ENCODE peak calls at places on chromosomes 1 and 21, in ten cellular contexts. E is neural progenitor cell, H is psoas muscle, W is esophagus squamous epithelium, Q is Peyer's patch, T is stomach, P is GM10248, V is HCT116, G is ovary, B is lower leg skin. F is an unnamed sample.

GRCh38 chr1:63713627-63714481 is 60.0 kb upstream of the ROR1 start:
- DNase-seq in G (no peak), Q (no peak), W (no peak), H (no peak), T (no peak), B (no peak), V (peak; percentile 57), P (no peak), E (peak; percentile 23), F (no peak)

GRCh38 chr21:43343095-43343991 is 83.6 kb downstream of the SIK1 start:
- DNase-seq in E (no peak), H (no peak), G (no peak), V (no peak), T (peak; percentile 96), P (no peak), W (no peak), Q (peak; percentile 83), B (no peak), F (peak; percentile 94)

GRCh38 chr1:119637719-119638118 is 10.3 kb downstream of the ZNF697 start:
- DNase-seq in B (no peak), W (no peak), V (no peak), P (no peak), Q (no peak), E (no peak), G (no peak), T (no peak), H (no peak), F (no peak)

GRCh38 chr1:26697441-26697977 is 1.7 kb downstream of the ARID1A start:
- DNase-seq in H (no peak), P (no peak), G (peak; percentile 16), T (no peak), Q (no peak), E (no peak), V (no peak), B (no peak), W (no peak), F (no peak)

GRCh38 chr1:38117444-38117887 is 70.9 kb upstream of the POU3F1 start:
- DNase-seq in Q (peak; percentile 33), H (no peak), T (no peak), W (no peak), B (peak; percentile 74), V (no peak), G (no peak), E (no peak), P (no peak), F (no peak)

GRCh38 chr1:207811920-207812720 is 60.3 kb downstream of the CD46 start:
- DNase-seq in B (peak; percentile 59), P (no peak), T (peak; percentile 82), V (no peak), H (peak; percentile 94), Q (peak; percentile 57), E (peak; percentile 32), G (peak; percentile 60), W (no peak), F (peak; percentile 84)

GRCh38 chr1:36968730-36969129 is 65.6 kb downstream of the GRIK3 start:
- DNase-seq in V (no peak), P (no peak), Q (no peak), E (no peak), T (no peak), G (no peak), H (no peak), B (no peak), W (no peak), F (no peak)

GRCh38 chr1:161840363-161840762 is 74.2 kb downstream of the ATF6 start:
- DNase-seq in B (no peak), T (no peak), W (no peak), P (no peak), E (no peak), Q (no peak), V (no peak), G (no peak), H (no peak), F (no peak)

GRCh38 chr1:9909222-9910046 is 635 bp downstream of the CTNNBIP1 start:
- DNase-seq in B (no peak), T (peak; percentile 34), G (peak; percentile 31), Q (peak; percentile 55), P (no peak), W (peak; percentile 25), H (peak; percentile 70), E (peak; percentile 30), V (no peak), F (no peak)

GRCh38 chr21:28971171-28971570 is 21.5 kb downstream of the LTN1 start:
- DNase-seq in W (no peak), H (no peak), Q (no peak), T (no peak), E (peak; percentile 84), V (no peak), P (no peak), B (no peak), G (no peak), F (no peak)

GRCh38 chr21:28975401-28975800 is 17.3 kb downstream of the LTN1 start:
- DNase-seq in E (no peak), T (no peak), V (no peak), G (no peak), H (no peak), W (no peak), P (no peak), Q (no peak), B (no peak), F (no peak)

GRCh38 chr21:28974531-28975227 is 18.0 kb downstream of the LTN1 start:
- DNase-seq in B (no peak), Q (no peak), W (no peak), G (no peak), P (no peak), E (no peak), H (no peak), T (no peak), V (no peak), F (no peak)

GRCh38 chr21:28972398-28972797 is 20.3 kb downstream of the LTN1 start:
- DNase-seq in T (no peak), V (no peak), P (no peak), H (no peak), E (no peak), Q (no peak), W (no peak), G (no peak), B (no peak), F (no peak)
- TF ChIP-seq CTCF in T (no peak), V (no peak), P (no peak), H (no peak), E (no peak), Q (no peak), W (no peak), G (no peak), B (no peak), F (no peak)

GRCh38 chr1:89815611-89816010 is 5.2 kb upstream of the LRRC8D start:
- DNase-seq in E (no peak), P (no peak), W (no peak), Q (no peak), B (no peak), V (no peak), G (no peak), H (no peak), T (no peak), F (no peak)

GRCh38 chr1:89815040-89815439 is 5.8 kb upstream of the LRRC8D start:
- DNase-seq in Q (no peak), G (no peak), H (no peak), T (no peak), V (no peak), W (no peak), E (no peak), P (no peak), B (no peak), F (no peak)

GRCh38 chr1:89810302-89810701 is 10.5 kb upstream of the LRRC8D start:
- DNase-seq in B (no peak), G (no peak), P (no peak), H (no peak), W (no peak), T (no peak), E (no peak), Q (no peak), V (no peak), F (no peak)

GRCh38 chr1:89810880-89811279 is 10.0 kb upstream of the LRRC8D start:
- DNase-seq in G (no peak), P (no peak), W (no peak), T (no peak), B (no peak), H (no peak), Q (no peak), E (no peak), V (no peak), F (no peak)

DNA sequence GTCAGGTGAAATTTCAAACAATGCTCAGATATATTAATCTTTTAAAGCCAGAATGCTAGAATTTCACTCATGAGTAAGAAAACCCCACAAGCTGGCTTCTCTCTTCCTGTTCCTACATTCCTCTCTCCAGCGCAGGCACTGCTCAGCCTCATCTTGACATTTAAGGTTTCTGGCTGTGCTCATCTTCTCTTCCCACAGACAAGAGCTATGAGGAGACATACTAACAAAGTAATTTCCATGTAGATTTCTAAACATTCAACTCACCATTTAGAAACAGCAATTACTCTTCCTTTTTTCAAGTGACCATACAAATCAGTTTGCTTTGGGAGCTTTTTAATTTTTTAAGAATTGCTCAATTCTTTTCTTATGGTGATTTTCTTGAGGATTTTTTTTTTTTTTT is 7.8 kb upstream of the LRRC8D start:
- DNase-seq in T (no peak), Q (no peak), P (no peak), V (no peak), B (no peak), E (no peak), H (no peak), G (no peak), W (no peak), F (no peak)
- TF ChIP-seq CTCF in T (no peak), Q (no peak), P (no peak), V (no peak), B (no peak), E (no peak), H (no peak), G (no peak), W (no peak), F (no peak)

GRCh38 chr1:205580140-205580922 is 51.5 kb downstream of the ELK4 start:
- DNase-seq in E (no peak), W (no peak), G (no peak), Q (no peak), H (no peak), P (no peak), V (no peak), B (no peak), T (peak; percentile 17), F (no peak)
- TF ChIP-seq CTCF in E (no peak), W (no peak), G (no peak), Q (no peak), H (no peak), P (no peak), V (no peak), B (no peak), T (no peak), F (no peak)

DNA sequence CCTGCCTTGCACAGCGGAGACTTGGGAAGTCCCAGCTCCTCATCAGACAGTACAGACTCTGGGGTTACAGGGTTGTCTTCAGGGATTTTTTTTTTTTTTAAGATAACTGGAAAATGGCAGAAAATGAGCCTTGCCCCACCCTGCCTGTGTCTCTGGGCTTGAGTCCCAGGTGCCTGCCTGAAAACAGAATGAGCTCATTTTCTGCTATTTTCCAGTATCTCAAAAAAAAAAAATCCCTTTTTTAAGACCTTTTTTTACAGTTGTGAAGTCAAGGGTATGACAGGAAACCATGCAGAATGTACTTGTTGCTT is 10.1 kb downstream of the SLX9 start:
- DNase-seq in H (no peak), E (no peak), B (no peak), P (no peak), Q (no peak), G (no peak), W (no peak), V (no peak), T (no peak), F (no peak)
- TF ChIP-seq CTCF in H (no peak), E (no peak), B (no peak), P (no peak), Q (no peak), G (no peak), W (no peak), V (no peak), T (no peak), F (no peak)

GRCh38 chr1:81259620-81260411 is 540.9 kb upstream of the ADGRL2 start:
- DNase-seq in Q (no peak), H (no peak), G (no peak), P (no peak), V (no peak), E (no peak), T (no peak), W (no peak), B (no peak), F (no peak)
- TF ChIP-seq CTCF in Q (no peak), H (no peak), G (no peak), P (no peak), V (no peak), E (no peak), T (no peak), W (no peak), B (no peak), F (no peak)